ENCODE peak calls at places on chromosome 14, in eight cellular contexts. One of them, this sample, is unnamed.

GRCh38 chr14:80996049-80996901 is 40.9 kb downstream of the TSHR start:
- DNase-seq in uterus: peak
- DNase-seq in kidney: no peak
- DNase-seq in breast epithelium: no peak
- DNase-seq in dorsolateral prefrontal cortex: no peak
- DNase-seq in AG09319: peak
- DNase-seq in glutamatergic neuron: no peak
- DNase-seq in endothelial cell: peak
- DNase-seq in this sample: no peak

GRCh38 chr14:93078830-93079229 is 36.9 kb downstream of the ITPK1 start:
- DNase-seq in uterus: peak
- DNase-seq in kidney: no peak
- DNase-seq in breast epithelium: no peak
- DNase-seq in dorsolateral prefrontal cortex: no peak
- DNase-seq in AG09319: peak
- DNase-seq in glutamatergic neuron: no peak
- DNase-seq in endothelial cell: no peak
- DNase-seq in this sample: no peak

GRCh38 chr14:54322668-54323380 is 74.0 kb upstream of the CDKN3 start:
- DNase-seq in uterus: no peak
- DNase-seq in kidney: no peak
- DNase-seq in breast epithelium: no peak
- DNase-seq in dorsolateral prefrontal cortex: no peak
- DNase-seq in AG09319: no peak
- DNase-seq in glutamatergic neuron: no peak
- DNase-seq in endothelial cell: no peak
- DNase-seq in this sample: no peak

GRCh38 chr14:50230601-50231474 is 540 bp downstream of the SOS2 start:
- DNase-seq in uterus: peak
- DNase-seq in kidney: peak
- DNase-seq in breast epithelium: peak
- DNase-seq in dorsolateral prefrontal cortex: no peak
- DNase-seq in AG09319: peak
- DNase-seq in glutamatergic neuron: peak
- DNase-seq in endothelial cell: peak
- DNase-seq in this sample: peak

GRCh38 chr14:35261774-35262173 is 30.4 kb upstream of the PSMA6 start:
- DNase-seq in uterus: no peak
- DNase-seq in kidney: no peak
- DNase-seq in breast epithelium: no peak
- DNase-seq in dorsolateral prefrontal cortex: no peak
- DNase-seq in AG09319: no peak
- DNase-seq in glutamatergic neuron: no peak
- DNase-seq in endothelial cell: no peak
- DNase-seq in this sample: no peak

GRCh38 chr14:96065661-96066459 is 26.7 kb downstream of the C14orf132 start:
- DNase-seq in uterus: peak
- DNase-seq in kidney: no peak
- DNase-seq in breast epithelium: no peak
- DNase-seq in dorsolateral prefrontal cortex: no peak
- DNase-seq in AG09319: no peak
- DNase-seq in glutamatergic neuron: peak
- DNase-seq in endothelial cell: no peak
- DNase-seq in this sample: no peak

GRCh38 chr14:34275038-34275437 is 187.0 kb downstream of the SPTSSA start:
- DNase-seq in uterus: no peak
- DNase-seq in kidney: no peak
- DNase-seq in breast epithelium: no peak
- DNase-seq in dorsolateral prefrontal cortex: no peak
- DNase-seq in AG09319: no peak
- DNase-seq in glutamatergic neuron: no peak
- DNase-seq in endothelial cell: no peak
- DNase-seq in this sample: no peak

GRCh38 chr14:61730756-61731373 is 31.4 kb upstream of the SNAPC1 start:
- DNase-seq in uterus: no peak
- DNase-seq in kidney: no peak
- DNase-seq in breast epithelium: no peak
- DNase-seq in dorsolateral prefrontal cortex: no peak
- DNase-seq in AG09319: no peak
- DNase-seq in glutamatergic neuron: no peak
- DNase-seq in endothelial cell: no peak
- DNase-seq in this sample: no peak

GRCh38 chr14:95346820-95347219 is 27.1 kb upstream of the CLMN start:
- DNase-seq in uterus: no peak
- DNase-seq in kidney: no peak
- DNase-seq in breast epithelium: peak
- DNase-seq in dorsolateral prefrontal cortex: no peak
- DNase-seq in AG09319: no peak
- DNase-seq in glutamatergic neuron: no peak
- DNase-seq in endothelial cell: no peak
- DNase-seq in this sample: no peak

GRCh38 chr14:86057018-86057667 is 527.2 kb downstream of the FLRT2 start:
- DNase-seq in uterus: no peak
- DNase-seq in kidney: no peak
- DNase-seq in breast epithelium: no peak
- DNase-seq in dorsolateral prefrontal cortex: no peak
- DNase-seq in AG09319: no peak
- DNase-seq in glutamatergic neuron: peak
- DNase-seq in endothelial cell: peak
- DNase-seq in this sample: no peak

GRCh38 chr14:40354754-40355153 is 922.5 kb upstream of the FBXO33 start:
- DNase-seq in uterus: no peak
- DNase-seq in kidney: no peak
- DNase-seq in breast epithelium: no peak
- DNase-seq in dorsolateral prefrontal cortex: no peak
- DNase-seq in AG09319: no peak
- DNase-seq in glutamatergic neuron: no peak
- DNase-seq in endothelial cell: no peak
- DNase-seq in this sample: no peak

GRCh38 chr14:102862154-102862772 is 60.2 kb upstream of the AMN start:
- DNase-seq in uterus: no peak
- DNase-seq in kidney: no peak
- DNase-seq in breast epithelium: no peak
- DNase-seq in dorsolateral prefrontal cortex: no peak
- DNase-seq in AG09319: no peak
- DNase-seq in glutamatergic neuron: no peak
- DNase-seq in endothelial cell: no peak
- DNase-seq in this sample: no peak

GRCh38 chr14:104799239-104799599 is 1.7 kb upstream of the ZBTB42 start:
- DNase-seq in uterus: no peak
- DNase-seq in kidney: no peak
- DNase-seq in breast epithelium: no peak
- DNase-seq in dorsolateral prefrontal cortex: no peak
- DNase-seq in AG09319: no peak
- DNase-seq in glutamatergic neuron: peak
- DNase-seq in endothelial cell: no peak
- DNase-seq in this sample: no peak

GRCh38 chr14:104798300-104799238 is 2.3 kb upstream of the ZBTB42 start:
- DNase-seq in uterus: no peak
- DNase-seq in kidney: no peak
- DNase-seq in breast epithelium: no peak
- DNase-seq in dorsolateral prefrontal cortex: no peak
- DNase-seq in AG09319: no peak
- DNase-seq in glutamatergic neuron: no peak
- DNase-seq in endothelial cell: no peak
- DNase-seq in this sample: no peak

GRCh38 chr14:104800600-104801283 is at the start of gene ZBTB42:
- DNase-seq in uterus: peak
- DNase-seq in kidney: peak
- DNase-seq in breast epithelium: peak
- DNase-seq in dorsolateral prefrontal cortex: no peak
- DNase-seq in AG09319: no peak
- DNase-seq in glutamatergic neuron: peak
- DNase-seq in endothelial cell: peak
- DNase-seq in this sample: peak

GRCh38 chr14:104801284-104802119 is 601 bp downstream of the ZBTB42 start:
- DNase-seq in uterus: no peak
- DNase-seq in kidney: no peak
- DNase-seq in breast epithelium: no peak
- DNase-seq in dorsolateral prefrontal cortex: no peak
- DNase-seq in AG09319: no peak
- DNase-seq in glutamatergic neuron: peak
- DNase-seq in endothelial cell: no peak
- DNase-seq in this sample: no peak

DNA sequence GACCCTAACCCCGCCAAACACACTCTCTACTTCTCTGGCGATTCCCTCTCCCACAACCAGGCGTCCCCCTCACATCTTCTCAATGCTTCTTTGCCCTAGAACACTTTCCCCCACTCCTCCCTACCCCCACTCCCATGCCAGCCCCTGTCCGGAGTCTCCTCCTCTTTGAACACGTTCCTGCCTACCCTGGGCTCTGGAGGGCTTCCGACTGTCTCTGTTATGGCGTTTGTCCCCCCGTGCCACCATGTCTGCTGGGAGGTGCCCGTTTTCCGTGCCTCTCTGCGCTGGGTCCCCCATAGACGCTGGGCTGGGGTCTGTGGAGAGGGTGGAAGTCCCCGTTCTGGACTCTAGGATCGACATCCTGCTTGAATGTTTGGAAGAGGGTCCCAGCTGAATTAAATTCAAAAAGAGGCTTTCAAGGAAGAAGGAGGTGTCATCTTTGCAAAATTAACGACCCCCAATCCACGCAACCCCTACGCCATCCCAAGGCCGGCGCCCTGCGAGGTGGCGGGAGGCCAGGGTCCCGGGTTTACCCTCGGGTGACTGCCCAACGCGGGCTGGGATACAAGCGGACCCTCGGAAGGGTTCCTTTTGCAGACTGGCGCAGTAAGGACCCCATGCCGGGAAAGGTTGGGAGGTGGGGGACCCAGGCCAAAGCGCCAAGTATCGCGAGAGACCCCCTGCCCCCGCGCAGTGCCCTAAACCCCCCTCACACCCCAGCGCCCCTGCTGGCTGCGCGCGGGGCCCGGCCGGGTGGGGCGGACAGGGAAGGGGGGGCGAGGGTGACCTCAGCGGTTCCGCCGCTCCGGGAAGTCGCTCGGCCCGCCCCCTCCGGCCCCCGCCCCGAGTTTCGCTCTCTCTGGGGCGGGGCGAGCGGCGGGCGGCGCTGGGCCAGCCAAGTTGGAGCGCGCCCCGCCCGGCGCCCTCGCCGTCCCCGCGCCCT is 973 bp upstream of the ZBTB42 start:
- DNase-seq in uterus: peak
- DNase-seq in kidney: peak
- DNase-seq in breast epithelium: peak
- DNase-seq in dorsolateral prefrontal cortex: no peak
- DNase-seq in AG09319: peak
- DNase-seq in glutamatergic neuron: peak
- DNase-seq in endothelial cell: peak
- DNase-seq in this sample: peak
- TF ChIP-seq CTCF in uterus: peak
- TF ChIP-seq CTCF in kidney: peak
- TF ChIP-seq CTCF in breast epithelium: no peak
- TF ChIP-seq CTCF in dorsolateral prefrontal cortex: peak
- TF ChIP-seq CTCF in AG09319: peak
- TF ChIP-seq CTCF in glutamatergic neuron: no peak
- TF ChIP-seq CTCF in endothelial cell: no peak
- TF ChIP-seq CTCF in this sample: no peak

DNA sequence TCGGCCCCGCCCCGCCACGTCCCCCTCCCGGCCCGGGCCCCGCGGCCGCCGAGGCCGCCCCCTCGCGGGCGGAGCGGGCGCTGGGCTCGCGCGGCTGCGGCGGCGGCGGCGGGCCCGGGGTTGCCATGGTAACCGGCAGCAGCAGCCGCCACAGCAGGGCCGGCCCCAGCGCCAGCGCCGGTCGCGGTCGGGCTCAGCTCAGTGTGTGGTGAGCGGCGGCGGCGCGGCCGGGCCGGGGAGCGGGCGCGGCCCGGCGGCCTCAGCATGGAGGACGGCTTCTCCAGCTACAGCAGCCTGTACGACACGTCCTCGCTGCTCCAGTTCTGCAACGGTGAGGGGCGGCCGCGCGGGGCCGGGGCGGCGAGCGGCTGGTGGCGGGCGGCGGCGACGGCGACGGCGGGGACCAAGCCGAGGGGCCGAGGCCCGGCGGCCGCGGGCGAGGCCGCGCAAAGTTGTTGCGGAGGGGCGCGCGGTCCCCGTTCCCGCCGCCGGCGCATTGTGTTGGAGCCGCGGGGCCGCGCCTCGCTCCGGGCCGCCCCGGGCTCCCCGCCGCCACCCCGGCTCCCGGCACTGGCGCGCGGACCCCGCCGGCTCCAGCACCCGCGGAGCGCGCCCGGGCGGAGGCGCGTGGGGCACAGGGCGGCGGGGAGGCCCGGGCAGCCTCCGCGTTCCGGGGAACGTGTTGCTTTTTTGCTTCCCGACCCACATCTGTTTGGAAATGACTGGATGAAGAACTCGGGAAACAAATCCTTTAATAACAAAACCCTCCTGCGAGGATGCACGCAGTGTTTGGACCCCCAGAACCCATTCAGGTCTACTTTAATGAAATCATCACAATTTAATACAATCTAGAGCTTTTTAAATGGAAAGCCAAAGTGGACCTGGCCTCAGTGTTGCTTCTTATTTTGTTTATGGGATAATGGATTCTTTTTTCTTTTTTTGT is at the start of gene EML1:
- DNase-seq in uterus: peak
- DNase-seq in kidney: peak
- DNase-seq in breast epithelium: peak
- DNase-seq in dorsolateral prefrontal cortex: peak
- DNase-seq in AG09319: peak
- DNase-seq in glutamatergic neuron: peak
- DNase-seq in endothelial cell: peak
- DNase-seq in this sample: peak
- TF ChIP-seq CTCF in uterus: peak
- TF ChIP-seq CTCF in kidney: peak
- TF ChIP-seq CTCF in breast epithelium: no peak
- TF ChIP-seq CTCF in dorsolateral prefrontal cortex: no peak
- TF ChIP-seq CTCF in AG09319: no peak
- TF ChIP-seq CTCF in glutamatergic neuron: no peak
- TF ChIP-seq CTCF in endothelial cell: no peak
- TF ChIP-seq CTCF in this sample: no peak

GRCh38 chr14:25233613-25234012 is 183.7 kb upstream of the STXBP6 start:
- DNase-seq in uterus: no peak
- DNase-seq in kidney: no peak
- DNase-seq in breast epithelium: no peak
- DNase-seq in dorsolateral prefrontal cortex: no peak
- DNase-seq in AG09319: no peak
- DNase-seq in glutamatergic neuron: no peak
- DNase-seq in endothelial cell: no peak
- DNase-seq in this sample: no peak

GRCh38 chr14:25239170-25239569 is 189.2 kb upstream of the STXBP6 start:
- DNase-seq in uterus: no peak
- DNase-seq in kidney: no peak
- DNase-seq in breast epithelium: no peak
- DNase-seq in dorsolateral prefrontal cortex: no peak
- DNase-seq in AG09319: no peak
- DNase-seq in glutamatergic neuron: no peak
- DNase-seq in endothelial cell: no peak
- DNase-seq in this sample: no peak

GRCh38 chr14:25237845-25238244 is 187.9 kb upstream of the STXBP6 start:
- DNase-seq in uterus: no peak
- DNase-seq in kidney: no peak
- DNase-seq in breast epithelium: no peak
- DNase-seq in dorsolateral prefrontal cortex: no peak
- DNase-seq in AG09319: no peak
- DNase-seq in glutamatergic neuron: peak
- DNase-seq in endothelial cell: peak
- DNase-seq in this sample: no peak
- TF ChIP-seq CTCF in uterus: no peak
- TF ChIP-seq CTCF in kidney: no peak
- TF ChIP-seq CTCF in breast epithelium: no peak
- TF ChIP-seq CTCF in dorsolateral prefrontal cortex: no peak
- TF ChIP-seq CTCF in AG09319: no peak
- TF ChIP-seq CTCF in glutamatergic neuron: no peak
- TF ChIP-seq CTCF in endothelial cell: no peak
- TF ChIP-seq CTCF in this sample: no peak

GRCh38 chr14:104223810-104224515 is 85.6 kb downstream of the KIF26A start:
- DNase-seq in uterus: no peak
- DNase-seq in kidney: peak
- DNase-seq in breast epithelium: no peak
- DNase-seq in dorsolateral prefrontal cortex: no peak
- DNase-seq in AG09319: no peak
- DNase-seq in glutamatergic neuron: peak
- DNase-seq in endothelial cell: no peak
- DNase-seq in this sample: no peak
- TF ChIP-seq CTCF in uterus: no peak
- TF ChIP-seq CTCF in kidney: no peak
- TF ChIP-seq CTCF in breast epithelium: no peak
- TF ChIP-seq CTCF in dorsolateral prefrontal cortex: no peak
- TF ChIP-seq CTCF in AG09319: no peak
- TF ChIP-seq CTCF in glutamatergic neuron: no peak
- TF ChIP-seq CTCF in endothelial cell: no peak
- TF ChIP-seq CTCF in this sample: no peak